ENCODE peak calls at places on chromosome 7, in eight cellular contexts. One of them, this sample, is unnamed. For H3K27me3, the result is how much of the 10 kb centered on the place peaks cover.

GRCh38 chr7:129115676-129116075 is 28.8 kb upstream of the TSPAN33 start:
- DNase-seq in GM23338: no peak
- DNase-seq in HL-60: no peak
- DNase-seq in Panc1: no peak
- DNase-seq in SK-N-SH: no peak
- DNase-seq in HepG2: no peak
- DNase-seq in K562: no peak
- DNase-seq in GM12878: no peak
- DNase-seq in this sample: no peak

GRCh38 chr7:12092499-12093130 is 118.5 kb upstream of the TMEM106B start:
- DNase-seq in GM12878: no peak
- DNase-seq in SK-N-SH: no peak
- DNase-seq in HepG2: no peak
- DNase-seq in Panc1: no peak
- DNase-seq in HL-60: no peak
- DNase-seq in K562: peak
- DNase-seq in GM23338: no peak
- DNase-seq in this sample: no peak

GRCh38 chr7:112370436-112370835 is 79.8 kb upstream of the IFRD1 start:
- DNase-seq in HL-60: no peak
- DNase-seq in K562: no peak
- DNase-seq in GM12878: no peak
- DNase-seq in SK-N-SH: no peak
- DNase-seq in Panc1: no peak
- DNase-seq in HepG2: no peak
- DNase-seq in GM23338: no peak
- DNase-seq in this sample: no peak

GRCh38 chr7:121076350-121077164 is 88.0 kb downstream of the CPED1 start:
- DNase-seq in HepG2: no peak
- DNase-seq in SK-N-SH: no peak
- DNase-seq in GM23338: no peak
- DNase-seq in K562: peak
- DNase-seq in Panc1: no peak
- DNase-seq in GM12878: no peak
- DNase-seq in HL-60: no peak
- DNase-seq in this sample: no peak

GRCh38 chr7:43583424-43584199 is 704 bp downstream of the STK17A start:
- DNase-seq in SK-N-SH: peak
- DNase-seq in GM12878: no peak
- DNase-seq in HL-60: peak
- DNase-seq in K562: peak
- DNase-seq in GM23338: peak
- DNase-seq in Panc1: no peak
- DNase-seq in HepG2: peak
- DNase-seq in this sample: no peak

GRCh38 chr7:92754756-92755581 is 81.4 kb downstream of the CDK6 start:
- DNase-seq in HepG2: no peak
- DNase-seq in GM12878: no peak
- DNase-seq in K562: peak
- DNase-seq in SK-N-SH: peak
- DNase-seq in HL-60: peak
- DNase-seq in Panc1: no peak
- DNase-seq in GM23338: no peak
- DNase-seq in this sample: no peak

GRCh38 chr7:132140341-132140740 is 435.9 kb downstream of the PLXNA4 start:
- DNase-seq in K562: no peak
- DNase-seq in HepG2: no peak
- DNase-seq in Panc1: no peak
- DNase-seq in GM12878: no peak
- DNase-seq in GM23338: no peak
- DNase-seq in SK-N-SH: no peak
- DNase-seq in HL-60: no peak
- DNase-seq in this sample: no peak

GRCh38 chr7:34662058-34662457 is 4.0 kb downstream of the NPSR1 start:
- DNase-seq in GM12878: no peak
- DNase-seq in GM23338: peak
- DNase-seq in Panc1: no peak
- DNase-seq in K562: no peak
- DNase-seq in HL-60: no peak
- DNase-seq in SK-N-SH: no peak
- DNase-seq in HepG2: no peak
- DNase-seq in this sample: no peak

GRCh38 chr7:22601812-22602568 is 102.0 kb upstream of the STEAP1B start:
- DNase-seq in GM23338: no peak
- DNase-seq in SK-N-SH: no peak
- DNase-seq in Panc1: no peak
- DNase-seq in GM12878: no peak
- DNase-seq in K562: no peak
- DNase-seq in HepG2: no peak
- DNase-seq in HL-60: no peak
- DNase-seq in this sample: no peak

GRCh38 chr7:134777908-134778580 is 1.4 kb upstream of the CALD1 start:
- DNase-seq in GM23338: no peak
- DNase-seq in Panc1: no peak
- DNase-seq in GM12878: no peak
- DNase-seq in HepG2: no peak
- DNase-seq in K562: no peak
- DNase-seq in SK-N-SH: no peak
- DNase-seq in HL-60: no peak
- DNase-seq in this sample: no peak

GRCh38 chr7:153567426-153567825 is 484.8 kb upstream of the DPP6 start:
- DNase-seq in HepG2: no peak
- DNase-seq in SK-N-SH: no peak
- DNase-seq in Panc1: no peak
- DNase-seq in GM12878: no peak
- DNase-seq in GM23338: no peak
- DNase-seq in HL-60: no peak
- DNase-seq in K562: no peak
- DNase-seq in this sample: no peak

GRCh38 chr7:151724920-151725584 is 151.9 kb downstream of the PRKAG2 start:
- DNase-seq in K562: no peak
- DNase-seq in Panc1: no peak
- DNase-seq in HL-60: no peak
- DNase-seq in HepG2: no peak
- DNase-seq in GM12878: no peak
- DNase-seq in GM23338: no peak
- DNase-seq in SK-N-SH: peak
- DNase-seq in this sample: no peak

GRCh38 chr7:50727072-50727471 is 55.6 kb downstream of the GRB10 start:
- DNase-seq in K562: no peak
- DNase-seq in HL-60: no peak
- DNase-seq in Panc1: no peak
- DNase-seq in GM12878: no peak
- DNase-seq in SK-N-SH: no peak
- DNase-seq in HepG2: no peak
- DNase-seq in GM23338: peak
- DNase-seq in this sample: no peak

GRCh38 chr7:95491634-95492314 is 6.0 kb downstream of the ASB4 start:
- DNase-seq in Panc1: no peak
- DNase-seq in HepG2: peak
- DNase-seq in GM23338: peak
- DNase-seq in K562: peak
- DNase-seq in SK-N-SH: no peak
- DNase-seq in HL-60: no peak
- DNase-seq in GM12878: no peak
- DNase-seq in this sample: peak

GRCh38 chr7:94400022-94400421 is 5.3 kb downstream of the COL1A2 start:
- DNase-seq in SK-N-SH: no peak
- DNase-seq in HepG2: no peak
- DNase-seq in HL-60: no peak
- DNase-seq in GM12878: no peak
- DNase-seq in Panc1: no peak
- DNase-seq in K562: no peak
- DNase-seq in GM23338: no peak
- DNase-seq in this sample: no peak

GRCh38 chr7:94529516-94529915 is 19.9 kb downstream of the CASD1 start:
- DNase-seq in HepG2: no peak
- DNase-seq in GM23338: no peak
- DNase-seq in SK-N-SH: no peak
- DNase-seq in K562: no peak
- DNase-seq in HL-60: no peak
- DNase-seq in Panc1: no peak
- DNase-seq in GM12878: no peak
- DNase-seq in this sample: no peak

GRCh38 chr7:92266415-92267241 is 20.9 kb downstream of the ANKIB1 start:
- DNase-seq in SK-N-SH: no peak
- DNase-seq in Panc1: no peak
- DNase-seq in HL-60: no peak
- DNase-seq in GM12878: no peak
- DNase-seq in K562: no peak
- DNase-seq in HepG2: no peak
- DNase-seq in GM23338: peak
- DNase-seq in this sample: no peak

GRCh38 chr7:150357771-150358427 is 10.7 kb upstream of the REPIN1 start:
- DNase-seq in GM12878: no peak
- DNase-seq in K562: peak
- DNase-seq in SK-N-SH: no peak
- DNase-seq in HL-60: no peak
- DNase-seq in HepG2: no peak
- DNase-seq in Panc1: no peak
- DNase-seq in GM23338: no peak
- DNase-seq in this sample: no peak

GRCh38 chr7:76364198-76364584 is 5.4 kb upstream of the YWHAG start:
- DNase-seq in HL-60: peak
- DNase-seq in SK-N-SH: no peak
- DNase-seq in Panc1: no peak
- DNase-seq in HepG2: no peak
- DNase-seq in K562: peak
- DNase-seq in GM23338: no peak
- DNase-seq in GM12878: no peak
- DNase-seq in this sample: no peak

GRCh38 chr7:51229620-51230323 is 86.8 kb downstream of the COBL start:
- DNase-seq in SK-N-SH: no peak
- DNase-seq in K562: no peak
- DNase-seq in GM12878: no peak
- DNase-seq in Panc1: no peak
- DNase-seq in HepG2: no peak
- DNase-seq in GM23338: no peak
- DNase-seq in HL-60: no peak
- DNase-seq in this sample: no peak

DNA sequence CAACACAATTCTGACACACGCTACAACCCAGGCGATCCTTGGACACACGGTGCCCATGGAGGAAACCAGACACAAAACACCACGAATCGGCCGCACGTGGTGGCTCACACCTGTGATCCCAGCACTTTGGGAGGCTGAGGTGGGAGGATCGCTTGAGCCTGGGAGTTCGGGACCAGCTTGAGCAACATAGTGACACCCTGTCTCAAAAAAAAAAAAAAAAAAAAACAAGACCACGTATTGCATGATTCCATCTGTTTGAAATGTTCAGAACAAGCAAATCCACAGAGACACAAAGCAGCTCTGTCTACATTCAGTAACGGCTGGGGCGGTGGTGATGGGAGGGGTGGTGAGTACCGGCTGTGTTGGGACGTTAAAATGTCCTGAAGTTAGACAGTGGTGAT is 25.2 kb downstream of the ADAP1 start:
- DNase-seq in HL-60: no peak
- DNase-seq in HepG2: peak
- DNase-seq in GM12878: no peak
- DNase-seq in K562: no peak
- DNase-seq in Panc1: no peak
- DNase-seq in GM23338: no peak
- DNase-seq in SK-N-SH: no peak
- DNase-seq in this sample: no peak
- TF ChIP-seq REST in HL-60: no peak
- TF ChIP-seq REST in HepG2: no peak
- TF ChIP-seq REST in GM12878: no peak
- TF ChIP-seq REST in K562: no peak
- TF ChIP-seq REST in Panc1: no peak
- TF ChIP-seq REST in GM23338: no peak
- TF ChIP-seq REST in SK-N-SH: no peak
- TF ChIP-seq REST in this sample: no peak

DNA sequence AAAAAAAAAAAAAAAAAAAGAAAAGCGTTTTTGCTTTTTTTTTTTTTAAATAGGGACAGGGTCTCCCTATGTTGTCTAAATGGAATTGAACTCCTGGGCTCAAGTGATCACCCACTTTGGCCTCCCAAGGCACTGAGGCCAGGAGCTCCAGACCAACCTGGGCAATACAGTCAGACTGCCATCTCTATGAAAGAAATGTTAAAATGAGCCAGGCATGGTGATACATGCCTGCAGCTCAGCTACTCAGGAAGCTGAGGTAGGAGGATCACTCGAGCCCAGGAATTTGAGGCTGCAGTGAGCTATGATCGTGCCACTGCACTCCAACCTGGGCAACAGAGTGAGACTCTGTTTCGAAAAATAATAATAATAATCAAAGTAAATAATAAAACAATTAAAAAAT is 16.5 kb upstream of the LMTK2 start:
- DNase-seq in GM12878: no peak
- DNase-seq in GM23338: no peak
- DNase-seq in K562: no peak
- DNase-seq in SK-N-SH: no peak
- DNase-seq in HepG2: no peak
- DNase-seq in Panc1: no peak
- DNase-seq in HL-60: no peak
- DNase-seq in this sample: no peak
- TF ChIP-seq CTCF in GM12878: no peak
- TF ChIP-seq CTCF in GM23338: no peak
- TF ChIP-seq CTCF in K562: no peak
- TF ChIP-seq CTCF in SK-N-SH: no peak
- TF ChIP-seq CTCF in HepG2: no peak
- TF ChIP-seq CTCF in Panc1: no peak
- TF ChIP-seq CTCF in HL-60: no peak
- TF ChIP-seq CTCF in this sample: no peak

GRCh38 chr7:158240801-158241200 is 346.8 kb downstream of the PTPRN2 start:
- DNase-seq in Panc1: no peak
- DNase-seq in K562: no peak
- DNase-seq in HL-60: no peak
- DNase-seq in GM12878: no peak
- DNase-seq in GM23338: no peak
- DNase-seq in SK-N-SH: no peak
- DNase-seq in HepG2: no peak
- DNase-seq in this sample: no peak
- H3K27me3 ChIP-seq in Panc1: under half
- H3K27me3 ChIP-seq in K562: under half
- H3K27me3 ChIP-seq in HL-60: under half
- H3K27me3 ChIP-seq in GM12878: under half
- H3K27me3 ChIP-seq in GM23338: under half
- H3K27me3 ChIP-seq in SK-N-SH: under half
- H3K27me3 ChIP-seq in HepG2: under half
- H3K27me3 ChIP-seq in this sample: under half

DNA sequence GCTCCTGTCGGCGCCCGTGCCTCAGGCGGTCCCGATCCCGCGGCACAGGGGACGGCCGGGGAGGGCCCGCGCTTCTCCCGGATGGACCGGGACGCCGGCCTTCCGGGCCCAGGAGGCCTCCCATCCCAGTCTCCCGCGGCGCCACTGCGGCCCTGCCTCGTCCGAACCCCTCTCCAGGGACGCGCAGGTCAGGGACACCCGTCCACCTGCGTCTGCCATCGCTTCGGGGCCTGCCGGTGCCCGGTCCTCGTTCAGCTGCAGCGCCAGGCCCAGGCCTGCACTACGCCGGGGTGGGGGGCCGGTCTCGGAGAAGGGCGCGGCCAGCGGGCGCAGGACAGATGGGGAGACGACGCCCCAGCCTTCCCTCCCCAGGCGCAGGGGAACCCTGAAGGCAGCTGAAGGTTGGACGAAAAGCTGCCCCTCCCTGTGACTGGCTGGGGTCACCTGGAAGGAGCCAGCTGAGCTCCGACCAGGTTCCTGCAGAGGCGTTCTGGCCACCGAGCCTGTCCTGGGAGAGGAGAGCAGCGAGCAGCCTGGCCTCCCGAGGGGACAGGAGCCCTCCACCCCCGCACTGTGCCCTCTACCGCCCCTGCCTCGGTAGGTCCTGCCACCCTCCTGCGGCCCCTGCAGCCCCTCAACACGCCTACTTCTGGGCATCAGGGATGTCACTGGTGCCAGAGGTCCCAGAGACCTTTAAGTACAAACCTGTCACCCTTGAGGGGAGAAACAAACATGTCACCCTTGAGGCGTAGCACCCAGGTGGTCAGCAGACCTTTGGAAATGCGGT is 84.3 kb downstream of the LANCL2 start:
- DNase-seq in GM23338: peak
- DNase-seq in K562: no peak
- DNase-seq in Panc1: no peak
- DNase-seq in SK-N-SH: no peak
- DNase-seq in GM12878: no peak
- DNase-seq in HepG2: no peak
- DNase-seq in HL-60: no peak
- DNase-seq in this sample: no peak
- TF ChIP-seq REST in GM23338: no peak
- TF ChIP-seq REST in K562: no peak
- TF ChIP-seq REST in Panc1: no peak
- TF ChIP-seq REST in SK-N-SH: no peak
- TF ChIP-seq REST in GM12878: no peak
- TF ChIP-seq REST in HepG2: no peak
- TF ChIP-seq REST in HL-60: no peak
- TF ChIP-seq REST in this sample: no peak